ENCODE peak calls at places on chromosomes 2 and 18, in four cellular contexts. D is T-cell; F is stimulated activated naive CD8-positive, alpha-beta T cell treated with anti-CD3 and anti-CD28 coated beads, Interleukin-15, Interleukin-2, amounts not matched to agents 100 U/mL and 50 U/mL, for 24 hours; L is erythroblast. N is an unnamed sample.

GRCh38 chr2:198715304-198715703 is 742.4 kb downstream of the SATB2 start:
- DNase-seq in L (no peak), F (no peak), D (no peak), N (no peak)

GRCh38 chr18:79712206-79712857 is 32.7 kb downstream of the CTDP1 start:
- DNase-seq in D (no peak), F (no peak), L (no peak), N (no peak)

GRCh38 chr2:133489146-133489545 is 79.1 kb downstream of the NCKAP5 start:
- DNase-seq in F (no peak), D (no peak), L (no peak), N (no peak)

GRCh38 chr18:40911582-40912254 is 1043.3 kb upstream of the PIK3C3 start:
- DNase-seq in L (no peak), D (no peak), F (no peak), N (no peak)

GRCh38 chr2:139746901-139747300 is 966.7 kb upstream of the NXPH2 start:
- DNase-seq in L (no peak), F (no peak), D (no peak), N (no peak)

GRCh38 chr2:189142893-189143759 is 36.4 kb downstream of the COL5A2 start:
- DNase-seq in L (peak; percentile 72), F (peak; percentile 41), D (no peak), N (peak; percentile 24)

GRCh38 chr2:198776616-198777406 is 680.9 kb downstream of the SATB2 start:
- DNase-seq in L (no peak), F (no peak), D (no peak), N (no peak)

GRCh38 chr2:183105402-183106134 is 18.7 kb upstream of the NUP35 start:
- DNase-seq in L (no peak), D (no peak), F (no peak), N (no peak)